ENCODE peak calls at places on chromosomes 5 and 9, in four cellular contexts. O, D, Y and K are unnamed samples. For H3K4me1 and H3K9me2, the result is how much of the 10 kb centered on the place peaks cover.

GRCh38 chr9:13163946-13164345 is 115.5 kb downstream of the MPDZ start:
- DNase-seq in D (no peak), O (no peak), Y (no peak), K (no peak)

GRCh38 chr9:117662651-117663050 is 41.6 kb upstream of the TLR4 start:
- DNase-seq in O (peak), Y (no peak), D (no peak), K (no peak)

GRCh38 chr9:38118862-38119435 is 49.9 kb upstream of the SHB start:
- DNase-seq in D (no peak), O (no peak), Y (no peak), K (no peak)

GRCh38 chr5:16271851-16272250 is 92.3 kb upstream of the MARCHF11 start:
- DNase-seq in D (no peak), O (no peak), Y (no peak), K (no peak)

GRCh38 chr5:34529581-34530331 is 126.4 kb upstream of the RAI14 start:
- DNase-seq in Y (no peak), D (no peak), O (no peak), K (no peak)

GRCh38 chr9:111928342-111928720 is 31.7 kb downstream of the UGCG start:
- DNase-seq in Y (no peak), O (no peak), D (no peak), K (peak)

GRCh38 chr5:40436535-40437237 is 243.0 kb upstream of the PTGER4 start:
- DNase-seq in D (no peak), Y (no peak), O (no peak), K (no peak)

GRCh38 chr5:71974165-71974564 is 133.1 kb upstream of the MAP1B start:
- DNase-seq in O (no peak), Y (no peak), D (no peak), K (no peak)

GRCh38 chr5:160467555-160468418 is 46.1 kb downstream of the PTTG1 start:
- DNase-seq in D (peak), Y (peak), O (peak), K (peak)

GRCh38 chr5:39283231-39283818 is 64.0 kb upstream of the FYB1 start:
- DNase-seq in O (peak), D (peak), Y (no peak), K (peak)

GRCh38 chr5:36680066-36680465 is 73.7 kb downstream of the SLC1A3 start:
- DNase-seq in D (no peak), Y (no peak), O (no peak), K (no peak)

GRCh38 chr5:142141463-142141862 is 32.9 kb downstream of the NDFIP1 start:
- DNase-seq in D (no peak), Y (no peak), O (no peak), K (peak)

GRCh38 chr5:179301796-179302195 is 43.5 kb downstream of the ADAMTS2 start:
- DNase-seq in O (no peak), D (no peak), Y (no peak), K (no peak)

GRCh38 chr9:137381501-137382443 is 41.2 kb downstream of the EXD3 start:
- DNase-seq in D (no peak), Y (peak), O (no peak), K (no peak)

DNA sequence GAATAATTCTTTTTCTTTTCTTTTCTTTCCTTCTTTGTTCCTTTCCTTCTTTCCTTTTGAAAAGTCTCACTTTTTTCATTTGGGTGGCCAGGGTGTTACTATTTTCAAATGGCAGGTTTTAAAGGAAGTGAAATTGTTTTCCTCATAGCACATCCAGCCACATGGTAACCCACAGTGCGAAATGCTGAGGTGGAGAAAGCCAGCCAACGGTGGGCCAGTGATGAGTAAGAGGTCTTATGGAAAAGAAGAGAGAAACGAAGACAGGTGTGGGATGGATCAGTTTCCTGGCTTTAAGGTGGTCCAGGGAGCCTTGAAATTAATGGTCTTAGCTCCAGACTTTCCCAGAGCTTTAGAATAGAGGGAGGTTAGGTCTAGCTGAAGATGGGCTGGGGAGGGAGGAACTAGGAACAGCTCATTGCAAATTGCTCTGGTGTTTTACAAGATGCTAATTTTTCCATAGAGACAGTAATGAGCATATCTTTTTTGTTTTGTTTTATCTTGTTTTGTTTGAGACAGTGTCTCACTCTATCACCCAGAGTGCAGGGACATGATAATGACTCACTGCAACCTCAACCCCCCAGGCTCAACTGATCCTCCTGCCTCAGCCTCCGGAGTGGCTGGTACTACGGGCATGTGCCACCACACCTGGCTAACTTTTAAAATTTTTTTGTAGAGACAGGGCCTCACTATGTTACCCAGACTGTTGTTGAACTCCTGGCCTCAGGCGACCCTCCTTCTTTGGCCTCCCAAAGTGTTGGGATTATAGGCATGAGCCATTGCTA is 17.8 kb downstream of the ITK start:
- DNase-seq in Y (no peak), O (no peak), D (no peak), K (no peak)
- H3K4me1 ChIP-seq in Y (under half), O (under half), D (under half), K (under half)

GRCh38 chr5:90287031-90287430 is 122.5 kb downstream of the CETN3 start:
- DNase-seq in O (no peak), D (no peak), Y (no peak), K (peak)
- H3K9me2 ChIP-seq in O (under half), D (under half), Y (under half), K (under half)

GRCh38 chr5:180910735-180911134 is 11.8 kb downstream of the BTNL8 start:
- DNase-seq in D (no peak), Y (no peak), O (no peak), K (peak)

GRCh38 chr5:180908400-180908799 is 9.4 kb downstream of the BTNL8 start:
- DNase-seq in Y (no peak), O (no peak), D (no peak), K (no peak)

GRCh38 chr5:180909782-180910181 is 10.8 kb downstream of the BTNL8 start:
- DNase-seq in Y (no peak), O (no peak), D (no peak), K (no peak)

GRCh38 chr5:180910182-180910581 is 11.2 kb downstream of the BTNL8 start:
- DNase-seq in O (no peak), D (no peak), Y (no peak), K (no peak)

DNA sequence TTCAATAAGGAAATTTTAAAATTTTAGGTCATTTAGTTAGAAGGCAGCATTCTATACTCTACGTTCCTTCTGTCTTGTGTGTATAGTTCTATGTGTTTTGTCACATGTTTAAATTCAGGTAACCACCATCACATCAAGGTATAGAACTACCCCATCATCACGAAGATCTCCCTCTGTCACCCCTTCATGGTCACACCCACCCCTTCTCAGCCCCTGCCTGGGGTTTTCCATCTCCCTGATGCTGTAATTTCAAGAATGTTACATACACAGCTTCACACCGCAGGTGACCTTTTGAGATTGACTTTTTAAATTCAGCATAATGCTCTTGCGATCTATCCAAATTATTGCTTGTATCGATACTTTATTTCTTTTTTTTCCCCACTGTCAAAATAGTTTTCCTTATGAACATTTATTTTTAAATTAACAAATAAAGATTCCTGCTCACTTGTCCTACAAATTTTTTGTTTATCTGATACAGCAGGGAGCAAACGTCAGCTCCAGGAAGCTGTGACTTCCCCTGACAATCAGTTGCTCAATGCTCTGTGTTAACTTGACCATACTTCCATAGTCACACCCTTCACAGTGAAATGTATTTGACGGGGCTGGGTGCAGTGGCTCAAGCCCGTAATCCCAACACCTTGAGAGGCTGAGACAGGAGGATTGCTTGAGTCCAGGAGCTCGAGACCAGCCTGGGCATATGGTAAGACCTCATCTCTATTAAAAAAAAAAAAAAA is 10.2 kb downstream of the BTNL8 start:
- DNase-seq in O (no peak), D (peak), Y (no peak), K (no peak)
- H3K4me3 ChIP-seq in O (no peak), D (no peak), Y (no peak), K (no peak)

GRCh38 chr9:24044576-24044975 is 218.5 kb upstream of the ELAVL2 start:
- DNase-seq in D (no peak), Y (no peak), O (no peak), K (no peak)
- H3K4me1 ChIP-seq in D (under half), Y (under half), O (under half), K (under half)

DNA sequence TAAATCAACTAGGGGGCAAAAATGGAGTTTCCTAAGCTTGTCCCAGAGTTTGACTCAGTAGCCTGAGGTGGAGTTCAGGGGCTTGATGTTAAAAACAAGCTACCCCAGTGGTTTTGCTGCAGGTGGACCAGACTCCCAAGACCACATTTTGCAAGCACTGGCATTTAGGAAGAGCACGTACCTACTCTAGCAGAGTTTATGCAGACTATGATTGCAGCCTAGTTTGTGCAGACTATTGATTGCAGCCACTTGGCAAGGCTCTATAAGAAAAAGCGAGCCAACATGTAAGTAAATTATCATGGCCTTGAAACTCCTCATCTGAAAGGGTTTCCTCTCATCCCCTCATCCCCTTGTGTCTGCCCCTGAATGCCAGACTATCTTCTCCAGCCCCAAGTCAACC is 102.0 kb upstream of the CCDC152 start:
- DNase-seq in Y (no peak), O (no peak), D (no peak), K (no peak)
- H3K9me2 ChIP-seq in Y (under half), O (under half), D (under half), K (under half)